ENCODE peak calls at places on chromosome 3, in four cellular contexts. Z is ovary, D is adrenal gland, A is fibroblast of lung. N is an unnamed sample.

GRCh38 chr3:182644800-182645433 is 148.4 kb upstream of the ATP11B start:
- DNase-seq in D (no peak), A (no peak), Z (no peak), N (no peak)

GRCh38 chr3:184129012-184129411 is 6.1 kb upstream of the EIF2B5 start:
- DNase-seq in A (peak; percentile 45), Z (no peak), D (peak; percentile 39), N (peak; percentile 57)

GRCh38 chr3:153001428-153001827 is 160.6 kb upstream of the RAP2B start:
- DNase-seq in D (no peak), Z (no peak), A (no peak), N (no peak)

GRCh38 chr3:50604628-50605588 is 6.7 kb downstream of the CISH start:
- DNase-seq in A (no peak), Z (peak; percentile 94), D (peak; percentile 46), N (peak; percentile 41)

GRCh38 chr3:107826727-107827126 is 264.1 kb downstream of the CD47 start:
- DNase-seq in D (peak; percentile 31), Z (no peak), A (no peak), N (no peak)

GRCh38 chr3:123883656-123884257 is 375 bp downstream of the MYLK start:
- DNase-seq in Z (peak; percentile 30), D (peak; percentile 22), A (peak; percentile 24), N (no peak)

GRCh38 chr3:2300938-2301337 is 202.3 kb downstream of the CNTN4 start:
- DNase-seq in Z (no peak), A (no peak), D (no peak), N (no peak)

GRCh38 chr3:47884603-47885002 is 81.7 kb downstream of the DHX30 start:
- DNase-seq in A (no peak), D (no peak), Z (no peak), N (no peak)

GRCh38 chr3:134002326-134002725 is 27.4 kb downstream of the SLCO2A1 start:
- DNase-seq in Z (no peak), D (no peak), A (peak; percentile 50), N (no peak)

GRCh38 chr3:10873415-10873814 is 57.4 kb downstream of the SLC6A11 start:
- DNase-seq in A (no peak), D (no peak), Z (no peak), N (no peak)

GRCh38 chr3:45746974-45747622 is 49.2 kb downstream of the SLC6A20 start:
- DNase-seq in Z (no peak), D (no peak), A (no peak), N (no peak)

GRCh38 chr3:110932515-110933095 is 139.0 kb upstream of the NECTIN3 start:
- DNase-seq in A (no peak), Z (no peak), D (no peak), N (peak; percentile 17)

GRCh38 chr3:72238341-72238740 is 453.4 kb upstream of the PROK2 start:
- DNase-seq in D (peak; percentile 44), Z (peak; percentile 84), A (peak; percentile 42), N (no peak)

GRCh38 chr3:119234610-119235009 is 6.1 kb downstream of the B4GALT4 start:
- DNase-seq in Z (no peak), A (no peak), D (no peak), N (no peak)

GRCh38 chr3:82633319-82633718 is 871.9 kb upstream of the GBE1 start:
- DNase-seq in A (no peak), Z (no peak), D (no peak), N (no peak)

GRCh38 chr3:103609472-103609871 is 1174.7 kb downstream of the ZPLD1 start:
- DNase-seq in A (no peak), D (no peak), Z (no peak), N (no peak)

GRCh38 chr3:21621396-21621695 is 129.7 kb downstream of the ZNF385D start:
- DNase-seq in A (peak; percentile 81), Z (no peak), D (no peak), N (no peak)

GRCh38 chr3:148512648-148513047 is 185.1 kb upstream of the AGTR1 start:
- DNase-seq in Z (no peak), A (no peak), D (no peak), N (no peak)

GRCh38 chr3:127819086-127819485 is 3.2 kb downstream of the MGLL start:
- DNase-seq in Z (no peak), D (no peak), A (no peak), N (no peak)

GRCh38 chr3:169964176-169964575 is 2.4 kb upstream of the SEC62 start:
- DNase-seq in A (no peak), D (no peak), Z (no peak), N (no peak)

GRCh38 chr3:126540946-126541627 is 17.1 kb downstream of the CHST13 start:
- DNase-seq in D (peak; percentile 9), A (no peak), Z (peak; percentile 1), N (no peak)

GRCh38 chr3:112633191-112633590 is 7.8 kb downstream of the CCDC80 start:
- DNase-seq in D (no peak), Z (no peak), A (no peak), N (no peak)

GRCh38 chr3:156808025-156808424 is 18.1 kb upstream of the LEKR1 start:
- DNase-seq in A (no peak), Z (no peak), D (no peak), N (no peak)

GRCh38 chr3:153209596-153209995 is 47.6 kb downstream of the RAP2B start:
- DNase-seq in A (peak; percentile 45), Z (no peak), D (peak; percentile 16), N (no peak)

GRCh38 chr3:52231502-52232278 is 6.2 kb upstream of the TLR9 start:
- DNase-seq in D (peak; percentile 79), A (peak; percentile 45), Z (peak; percentile 69), N (peak; percentile 47)

GRCh38 chr3:115628075-115628412 is 4.7 kb downstream of the GAP43 start:
- DNase-seq in D (no peak), Z (no peak), A (no peak), N (no peak)

GRCh38 chr3:115624898-115625297 is 1.6 kb downstream of the GAP43 start:
- DNase-seq in D (no peak), Z (no peak), A (no peak), N (no peak)

GRCh38 chr3:115626711-115627110 is 3.4 kb downstream of the GAP43 start:
- DNase-seq in A (no peak), Z (no peak), D (no peak), N (no peak)

GRCh38 chr3:115626006-115626409 is 2.7 kb downstream of the GAP43 start:
- DNase-seq in A (no peak), D (no peak), Z (no peak), N (peak; percentile 28)

DNA sequence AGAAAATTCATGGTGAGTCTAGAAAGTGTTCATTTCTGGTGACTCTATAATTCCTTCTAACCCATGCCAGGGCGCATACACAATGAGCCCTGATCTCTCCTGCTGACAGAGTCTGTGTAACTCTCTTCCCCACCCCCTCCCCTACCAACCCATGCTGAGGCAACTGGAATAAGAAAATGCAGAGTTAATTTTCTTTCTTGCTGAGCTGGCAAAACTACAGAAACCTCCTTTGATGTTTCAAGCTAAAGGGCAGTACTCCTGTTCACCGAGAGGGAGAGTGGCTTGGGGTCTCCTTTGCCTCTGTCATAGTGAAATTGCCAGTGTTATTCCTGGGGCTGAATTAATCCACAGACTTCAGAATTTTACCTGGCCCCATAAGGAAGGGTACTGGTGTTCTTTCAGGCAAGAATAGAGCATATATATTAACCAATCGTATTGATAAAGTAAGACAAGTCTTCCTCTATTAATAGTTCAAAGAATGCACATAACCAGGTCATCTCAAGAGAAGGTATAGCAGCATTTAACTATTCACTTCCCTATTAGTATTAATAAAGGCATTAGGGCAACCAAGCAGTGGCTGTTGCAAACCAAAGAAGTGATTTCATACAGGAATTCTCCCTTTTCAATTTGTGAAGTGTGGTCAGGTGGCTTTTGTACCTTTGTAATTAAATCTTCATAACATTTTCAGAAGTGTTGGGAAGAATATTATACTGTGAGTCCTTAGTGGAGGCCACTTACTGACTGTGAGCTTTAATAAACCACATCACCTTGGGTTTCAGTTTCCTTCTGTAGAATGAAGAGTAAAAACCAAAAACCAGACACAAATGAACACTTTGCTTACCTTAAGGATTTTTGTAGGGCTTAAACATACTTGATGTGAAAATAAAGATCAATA is 4.1 kb downstream of the GAP43 start:
- DNase-seq in Z (no peak), A (no peak), D (no peak), N (peak; percentile 28)
- H3K4me3 ChIP-seq in Z (no peak overlapping the region), A (no peak overlapping the region), D (no peak overlapping the region), N (no peak overlapping the region)

DNA sequence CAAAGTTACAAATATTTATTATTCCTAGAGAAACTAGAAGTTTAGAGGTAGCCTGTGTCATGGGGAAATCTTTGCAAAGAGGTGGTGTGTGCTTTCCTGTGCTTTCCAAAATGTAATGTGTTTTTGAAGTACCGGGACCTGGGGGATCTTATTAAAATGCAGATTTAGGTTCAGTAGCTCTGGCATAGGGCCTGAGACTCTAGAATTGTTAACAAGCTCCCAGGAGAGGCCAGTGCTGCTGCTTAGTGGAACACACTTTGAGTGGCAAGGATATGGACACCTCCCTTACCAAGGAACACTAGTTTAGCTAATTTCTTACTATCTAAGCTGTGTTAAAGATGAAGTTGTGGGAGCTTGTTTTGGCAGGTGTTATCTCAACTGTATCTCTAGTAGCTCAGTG is 428.9 kb downstream of the VGLL3 start:
- DNase-seq in Z (no peak), D (no peak), A (no peak), N (no peak)
- H3K4me3 ChIP-seq in Z (no peak overlapping the region), D (no peak overlapping the region), A (no peak overlapping the region), N (no peak overlapping the region)

GRCh38 chr3:9229886-9230285 is 19.6 kb downstream of the SRGAP3 start:
- DNase-seq in A (no peak), D (peak; percentile 52), Z (no peak), N (no peak)
- H3K4me3 ChIP-seq in A (no peak overlapping the region), D (no peak overlapping the region), Z (no peak overlapping the region), N (no peak overlapping the region)

GRCh38 chr3:167729591-167729990 is 5.1 kb downstream of the PDCD10 start:
- DNase-seq in Z (no peak), D (no peak), A (peak; percentile 36), N (no peak)

GRCh38 chr3:167728176-167728575 is 6.5 kb downstream of the PDCD10 start:
- DNase-seq in D (no peak), Z (no peak), A (peak; percentile 49), N (no peak)

GRCh38 chr3:167731393-167731792 is 3.3 kb downstream of the PDCD10 start:
- DNase-seq in D (no peak), A (no peak), Z (no peak), N (no peak)

GRCh38 chr3:167732313-167733065 is 2.2 kb downstream of the PDCD10 start:
- DNase-seq in A (no peak), Z (no peak), D (no peak), N (no peak)

DNA sequence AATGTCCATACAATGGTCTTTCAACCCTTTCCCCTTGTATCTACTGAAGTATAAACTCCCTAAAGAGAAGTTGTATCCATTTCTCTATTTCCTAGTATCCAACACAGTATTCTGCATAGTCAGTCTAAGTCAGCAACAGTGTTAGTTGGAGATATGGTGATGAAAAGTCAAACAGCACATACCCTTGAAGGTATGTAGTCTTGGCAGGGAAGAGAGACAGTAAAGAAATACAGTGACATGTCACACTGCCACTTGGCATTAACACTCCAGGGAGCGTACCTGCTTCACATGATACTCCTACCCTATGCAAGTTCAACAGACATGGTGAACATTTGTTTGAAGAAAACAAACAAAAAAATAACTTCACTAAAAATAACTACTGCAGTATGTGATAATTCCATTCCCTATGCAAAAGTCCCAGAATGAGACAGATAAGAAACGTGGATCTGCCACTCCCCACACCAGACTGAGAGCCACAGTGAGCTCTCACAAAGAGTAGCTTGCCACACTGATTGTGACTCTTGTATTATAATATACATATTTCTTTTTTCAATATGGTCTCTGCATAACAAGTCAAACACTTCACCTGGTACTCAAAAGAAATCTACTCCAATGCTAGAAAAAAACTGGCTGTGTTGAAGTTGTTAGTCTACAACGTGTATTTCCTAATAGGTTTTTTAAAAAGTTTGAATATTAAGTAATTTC is 5.9 kb downstream of the PDCD10 start:
- DNase-seq in D (no peak), A (no peak), Z (no peak), N (no peak)
- H3K4me3 ChIP-seq in D (no peak overlapping the region), A (no peak overlapping the region), Z (no peak overlapping the region), N (no peak overlapping the region)

N was measured in WERI-Rb-1.